ENCODE peak calls at places on chromosomes 5 and 9, in five cellular contexts. Y is activated T-cell treated with anti-CD3 and anti-CD28 coated beads for 48 hours, V is left cardiac atrium, E is A549, O is NCI-H345. G is an unnamed sample.

GRCh38 chr5:180630426-180630825 is 19.0 kb downstream of the FLT4 start:
- DNase-seq in O (no peak), E (no peak), V (no peak), Y (no peak), G (no peak)

GRCh38 chr5:93598141-93598996 is 15.3 kb downstream of the NR2F1 start:
- DNase-seq in V (no peak), E (no peak), Y (no peak), O (no peak), G (no peak)

GRCh38 chr9:30075451-30076199 is 2308.8 kb upstream of the ACO1 start:
- DNase-seq in O (no peak), Y (peak; percentile 8), V (no peak), E (peak; percentile 1), G (no peak)

GRCh38 chr5:56900395-56900794 is 9.0 kb upstream of the SETD9 start:
- DNase-seq in V (no peak), Y (no peak), E (no peak), O (no peak), G (no peak)

GRCh38 chr5:90055831-90056328 is 353.7 kb downstream of the CETN3 start:
- DNase-seq in E (no peak), Y (no peak), V (no peak), O (no peak), G (no peak)

GRCh38 chr5:94623026-94623425 is 4.6 kb downstream of the SLF1 start:
- DNase-seq in Y (no peak), O (no peak), E (no peak), V (no peak), G (no peak)

GRCh38 chr9:3962467-3962866 is 337.4 kb downstream of the GLIS3 start:
- DNase-seq in Y (no peak), V (no peak), E (peak; percentile 48), O (peak; percentile 45), G (no peak)

GRCh38 chr9:100011062-100011681 is 87.6 kb downstream of the ERP44 start:
- DNase-seq in V (no peak), E (peak; percentile 24), Y (no peak), O (peak; percentile 14), G (no peak)

GRCh38 chr5:124420952-124421351 is 325.5 kb downstream of the ZNF608 start:
- DNase-seq in O (no peak), Y (no peak), E (no peak), V (no peak), G (no peak)

GRCh38 chr9:137077758-137078693 is 709 bp downstream of the UAP1L1 start:
- DNase-seq in O (no peak), V (no peak), Y (peak; percentile 39), E (no peak), G (no peak)

GRCh38 chr5:171226096-171226495 is 83.0 kb upstream of the TLX3 start:
- DNase-seq in O (no peak), Y (no peak), E (no peak), V (no peak), G (peak; percentile 20)

GRCh38 chr9:128946945-128947422 is 419 bp downstream of the DOLK start:
- DNase-seq in E (no peak), Y (no peak), V (peak; percentile 48), O (peak; percentile 26), G (no peak)

GRCh38 chr9:123712399-123712798 is 217.5 kb downstream of the DENND1A start:
- DNase-seq in Y (no peak), V (no peak), E (no peak), O (no peak), G (no peak)

GRCh38 chr5:96819806-96820205 is 12.1 kb upstream of the ERAP1 start:
- DNase-seq in Y (no peak), O (no peak), E (no peak), V (no peak), G (no peak)

GRCh38 chr9:98146101-98146991 is 27.3 kb upstream of the TRIM14 start:
- DNase-seq in V (no peak), E (peak; percentile 77), O (peak; percentile 46), Y (no peak), G (peak; percentile 14)

GRCh38 chr5:137800700-137801411 is 46.7 kb upstream of the HNRNPA0 start:
- DNase-seq in Y (no peak), E (no peak), O (no peak), V (no peak), G (no peak)

GRCh38 chr9:69542048-69542447 is 130.1 kb downstream of the APBA1 start:
- DNase-seq in O (peak; percentile 38), E (no peak), V (no peak), Y (no peak), G (no peak)

GRCh38 chr9:91253488-91253887 is 108.2 kb downstream of the AUH start:
- DNase-seq in O (no peak), V (no peak), E (peak; percentile 10), Y (no peak), G (no peak)

GRCh38 chr9:77751341-77752091 is 103.4 kb upstream of the GNA14 start:
- DNase-seq in O (peak; percentile 69), V (peak; percentile 20), Y (no peak), E (peak; percentile 13), G (peak; percentile 67)

GRCh38 chr9:107268560-107268959 is 14.5 kb upstream of the RAD23B start:
- DNase-seq in V (no peak), E (no peak), O (no peak), Y (no peak), G (no peak)

GRCh38 chr5:87156631-87157030 is 111.1 kb upstream of the RASA1 start:
- DNase-seq in E (no peak), Y (no peak), O (no peak), V (no peak), G (no peak)

GRCh38 chr5:26647781-26648180 is 390.6 kb downstream of the CDH9 start:
- DNase-seq in V (no peak), Y (no peak), O (no peak), E (no peak), G (no peak)

GRCh38 chr9:99513441-99514112 is 291.5 kb downstream of the SEC61B start:
- DNase-seq in E (no peak), Y (no peak), V (no peak), O (no peak), G (no peak)

GRCh38 chr9:37293664-37294524 is 128.6 kb upstream of the GRHPR start:
- DNase-seq in E (no peak), Y (no peak), O (no peak), V (no peak), G (no peak)